ENCODE peak calls at places on chromosomes 13 and 19, in six cellular contexts. N is GM20000, F is neural progenitor cell, R is upper lobe of left lung, T is GM13976, G is fibroblast of the aortic adventitia. P is an unnamed sample.

GRCh38 chr19:39819786-39820185 is 14.2 kb downstream of the DYRK1B start:
- DNase-seq in N (no peak), F (no peak), R (no peak), T (no peak), G (no peak), P (no peak)

GRCh38 chr19:48123907-48124675 is 13.5 kb upstream of the PLA2G4C start:
- DNase-seq in N (peak; percentile 54), F (peak; percentile 78), R (no peak), T (peak; percentile 68), G (peak; percentile 90), P (no peak)

GRCh38 chr13:110771194-110771593 is 57.7 kb downstream of the ING1 start:
- DNase-seq in N (peak; percentile 13), F (no peak), R (no peak), T (no peak), G (no peak), P (no peak)

GRCh38 chr19:54388001-54388802 is 23.5 kb upstream of the LAIR1 start:
- DNase-seq in N (peak; percentile 43), F (no peak), R (peak; percentile 62), T (peak; percentile 51), G (no peak), P (no peak)

GRCh38 chr13:113835461-113836274 is 28.2 kb downstream of the GAS6 start:
- DNase-seq in N (peak; percentile 60), F (no peak), R (no peak), T (no peak), G (peak; percentile 62), P (no peak)

GRCh38 chr13:37364024-37364423 is 234.5 kb downstream of the POSTN start:
- DNase-seq in N (no peak), F (no peak), R (no peak), T (no peak), G (peak; percentile 72), P (no peak)

GRCh38 chr13:106052200-106052767 is 483.2 kb downstream of the EFNB2 start:
- DNase-seq in N (no peak), F (peak; percentile 31), R (no peak), T (no peak), G (no peak), P (no peak)

GRCh38 chr19:44903602-44904425 is 1.8 kb upstream of the APOE start:
- DNase-seq in N (peak; percentile 86), F (peak; percentile 73), R (peak; percentile 72), T (peak; percentile 89), G (peak; percentile 63), P (peak; percentile 89)

GRCh38 chr19:4139614-4140236 is 13.7 kb upstream of the CREB3L3 start:
- DNase-seq in N (peak; percentile 85), F (peak; percentile 54), R (peak; percentile 88), T (peak; percentile 91), G (peak; percentile 55), P (peak; percentile 84)

GRCh38 chr19:22628401-22628800 is 5.7 kb upstream of the ZNF492 start:
- DNase-seq in N (peak; percentile 3), F (no peak), R (no peak), T (peak; percentile 3), G (no peak), P (no peak)

GRCh38 chr19:5086725-5087439 is 118.0 kb downstream of the KDM4B start:
- DNase-seq in N (no peak), F (peak; percentile 69), R (no peak), T (no peak), G (no peak), P (no peak)

GRCh38 chr19:41265376-41266153 is 1.4 kb downstream of the HNRNPUL1 start:
- DNase-seq in N (peak; percentile 34), F (peak; percentile 26), R (peak; percentile 53), T (peak; percentile 35), G (peak; percentile 28), P (no peak)

GRCh38 chr19:20028611-20029010 is 10.7 kb downstream of the ZNF682 start:
- DNase-seq in N (no peak), F (no peak), R (no peak), T (no peak), G (no peak), P (no peak)

GRCh38 chr13:36531746-36532486 is 99.6 kb downstream of the CCNA1 start:
- DNase-seq in N (no peak), F (no peak), R (peak; percentile 38), T (no peak), G (peak; percentile 48), P (no peak)

GRCh38 chr13:91468301-91468700 is 69.9 kb downstream of the GPC5 start:
- DNase-seq in N (no peak), F (no peak), R (no peak), T (no peak), G (no peak), P (no peak)

GRCh38 chr19:42068361-42068755 is 1.6 kb downstream of the GRIK5 start:
- DNase-seq in N (no peak), F (no peak), R (no peak), T (no peak), G (no peak), P (no peak)

GRCh38 chr13:46571189-46571901 is 18.4 kb downstream of the LRCH1 start:
- DNase-seq in N (no peak), F (no peak), R (no peak), T (no peak), G (peak; percentile 72), P (no peak)

GRCh38 chr13:40149611-40150283 is 494.3 kb downstream of the COG6 start:
- DNase-seq in N (no peak), F (no peak), R (peak; percentile 36), T (no peak), G (peak; percentile 89), P (no peak)

GRCh38 chr13:40152904-40153303 is 497.4 kb downstream of the COG6 start:
- DNase-seq in N (no peak), F (no peak), R (no peak), T (no peak), G (no peak), P (no peak)

GRCh38 chr13:40153516-40153915 is 498.1 kb downstream of the COG6 start:
- DNase-seq in N (no peak), F (no peak), R (no peak), T (no peak), G (no peak), P (no peak)

GRCh38 chr13:40155176-40155575 is 499.7 kb downstream of the COG6 start:
- DNase-seq in N (no peak), F (peak; percentile 68), R (no peak), T (no peak), G (no peak), P (no peak)

DNA sequence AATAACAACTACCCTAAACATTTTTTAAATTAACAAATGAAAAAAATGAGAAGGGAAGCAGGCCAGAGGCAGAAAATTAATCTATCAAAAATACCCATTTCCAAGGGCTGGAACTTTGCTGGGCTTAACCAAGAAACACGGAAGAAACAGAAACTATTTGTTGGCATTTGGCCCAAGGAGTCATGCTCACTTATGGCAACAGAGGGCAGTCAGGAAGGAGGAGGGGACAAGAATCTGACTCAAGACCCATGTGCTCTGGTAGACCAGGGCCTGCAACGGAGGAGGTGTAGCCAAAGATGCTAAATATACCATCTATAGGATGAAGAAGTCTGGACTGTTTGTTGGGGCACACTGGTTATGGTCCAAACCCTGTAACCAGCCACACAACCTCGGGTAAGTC is 496.7 kb downstream of the COG6 start:
- DNase-seq in N (no peak), F (no peak), R (no peak), T (no peak), G (peak; percentile 91), P (no peak)
- TF ChIP-seq CTCF in N (no peak), F (no peak), R (no peak), T (no peak), G (no peak), P (no peak)

GRCh38 chr13:21677075-21677628 is 6.3 kb downstream of the FGF9 start:
- DNase-seq in N (no peak), F (no peak), R (no peak), T (no peak), G (no peak), P (no peak)

GRCh38 chr13:21673592-21674270 is 2.9 kb downstream of the FGF9 start:
- DNase-seq in N (peak; percentile 87), F (peak; percentile 87), R (no peak), T (peak; percentile 76), G (peak; percentile 14), P (no peak)

GRCh38 chr13:21674271-21675009 is 3.6 kb downstream of the FGF9 start:
- DNase-seq in N (peak; percentile 68), F (peak; percentile 77), R (no peak), T (peak; percentile 51), G (no peak), P (no peak)

GRCh38 chr13:21675095-21676007 is 4.5 kb downstream of the FGF9 start:
- DNase-seq in N (peak; percentile 60), F (peak; percentile 56), R (peak; percentile 58), T (peak; percentile 43), G (no peak), P (no peak)

GRCh38 chr13:21676611-21677021 is 5.7 kb downstream of the FGF9 start:
- DNase-seq in N (peak; percentile 23), F (peak; percentile 69), R (peak; percentile 70), T (no peak), G (no peak), P (no peak)
- TF ChIP-seq CTCF in N (no peak), F (peak; percentile 56), R (no peak), T (no peak), G (no peak), P (peak; percentile 19)

GRCh38 chr13:34942732-34943674 is 933 bp downstream of the NBEA start:
- DNase-seq in N (peak; percentile 19), F (peak; percentile 84), R (peak; percentile 41), T (peak; percentile 28), G (no peak), P (no peak)
- TF ChIP-seq CTCF in N (no peak), F (no peak), R (no peak), T (no peak), G (no peak), P (no peak)

DNA sequence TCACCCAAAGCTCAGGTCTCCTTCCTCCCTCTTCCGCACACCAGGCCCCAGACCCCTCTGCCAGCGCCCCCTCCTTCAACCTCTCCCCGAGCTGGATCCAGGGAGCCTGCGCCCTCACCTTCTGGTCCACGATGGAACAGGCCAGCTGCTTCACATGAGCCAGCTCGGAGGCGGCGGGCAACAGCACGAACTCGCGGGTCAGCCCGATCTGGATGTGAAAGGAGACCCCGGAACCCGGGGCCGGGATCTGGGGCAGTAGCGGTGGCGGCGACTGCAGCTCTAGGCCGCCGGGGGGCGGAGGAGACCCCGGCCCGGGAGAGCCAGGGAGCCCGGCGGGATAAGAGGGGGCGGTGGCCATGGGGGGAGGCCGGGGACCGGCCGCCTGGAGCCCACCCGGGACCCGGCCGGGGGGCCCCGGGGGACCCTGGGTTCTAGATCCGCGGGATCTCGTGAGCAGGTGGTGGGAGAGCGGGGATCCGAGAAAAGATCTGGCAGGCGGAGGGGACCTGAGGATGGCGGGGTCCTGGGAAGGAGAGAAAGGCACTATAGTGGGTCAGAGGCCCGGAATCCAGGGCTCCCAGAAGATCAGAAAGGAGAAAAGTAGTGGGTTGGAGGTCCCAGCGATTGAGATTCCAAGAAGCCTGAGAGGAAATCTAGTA is 772 bp downstream of the PRKD2 start:
- DNase-seq in N (no peak), F (peak; percentile 85), R (no peak), T (no peak), G (no peak), P (no peak)
- TF ChIP-seq CTCF in N (no peak), F (peak; percentile 59), R (peak; percentile 18), T (no peak), G (no peak), P (peak; percentile 61)

GRCh38 chr13:97716746-97717145 is 236.7 kb upstream of the IPO5 start:
- DNase-seq in N (no peak), F (no peak), R (no peak), T (no peak), G (no peak), P (no peak)
- TF ChIP-seq CTCF in N (no peak), F (no peak), R (no peak), T (no peak), G (no peak), P (no peak)

GRCh38 chr19:34300962-34301361 is 46.6 kb downstream of the GARRE1 start:
- DNase-seq in N (no peak), F (no peak), R (no peak), T (no peak), G (no peak), P (no peak)
- TF ChIP-seq CTCF in N (no peak), F (no peak), R (no peak), T (no peak), G (no peak), P (no peak)